ENCODE peak calls at places on chromosomes 5 and 9, in seven cellular contexts. W is stomach, O is NCI-H526 treated with DMSO at 0.1 percent for 48 hours, N is T1000, R is NCI-H1092, Q is HFFc6, K is NCI-H2171 treated with DMSO at 0.1 percent for 48 hours. H is an unnamed sample.

GRCh38 chr5:74476197-74477081 is 164.1 kb downstream of the ENC1 start:
- DNase-seq in W (no peak), O (peak; percentile 73), N (no peak), R (no peak), Q (no peak), K (no peak), H (no peak)

GRCh38 chr9:113508111-113508749 is 44.7 kb downstream of the RGS3 start:
- DNase-seq in W (peak; percentile 51), O (no peak), N (no peak), R (no peak), Q (no peak), K (no peak), H (peak; percentile 63)

GRCh38 chr9:133403766-133404439 is 13.9 kb downstream of the REXO4 start:
- DNase-seq in W (peak; percentile 74), O (no peak), N (no peak), R (no peak), Q (no peak), K (peak; percentile 48), H (peak; percentile 60)

GRCh38 chr9:128412120-128412790 is 8.4 kb upstream of the CERCAM start:
- DNase-seq in W (peak; percentile 44), O (peak; percentile 20), N (no peak), R (peak; percentile 71), Q (peak; percentile 28), K (peak; percentile 58), H (peak; percentile 38)

GRCh38 chr9:94760646-94761045 is 34.1 kb downstream of the AOPEP start:
- DNase-seq in W (no peak), O (no peak), N (no peak), R (no peak), Q (no peak), K (no peak), H (no peak)

GRCh38 chr5:98750693-98751092 is 22.8 kb upstream of the RGMB start:
- DNase-seq in W (no peak), O (no peak), N (no peak), R (no peak), Q (no peak), K (peak; percentile 1), H (peak; percentile 12)

GRCh38 chr5:53963958-53964357 is 346.4 kb downstream of the ARL15 start:
- DNase-seq in W (no peak), O (no peak), N (no peak), R (no peak), Q (no peak), K (no peak), H (no peak)

GRCh38 chr5:134082264-134082992 is 32.1 kb upstream of the TCF7 start:
- DNase-seq in W (no peak), O (no peak), N (no peak), R (no peak), Q (no peak), K (no peak), H (no peak)

GRCh38 chr5:145473032-145473642 is 362.0 kb downstream of the PRELID2 start:
- DNase-seq in W (no peak), O (no peak), N (no peak), R (no peak), Q (no peak), K (no peak), H (no peak)

GRCh38 chr9:104725014-104725413 is 22.5 kb upstream of the NIPSNAP3A start:
- DNase-seq in W (no peak), O (no peak), N (no peak), R (peak; percentile 28), Q (no peak), K (peak; percentile 60), H (peak; percentile 10)

GRCh38 chr9:131668439-131669233 is 71.2 kb downstream of the RAPGEF1 start:
- DNase-seq in W (peak; percentile 63), O (no peak), N (peak; percentile 14), R (peak; percentile 26), Q (peak; percentile 70), K (peak; percentile 70), H (no peak)

GRCh38 chr5:154513669-154514084 is 35.6 kb upstream of the HAND1 start:
- DNase-seq in W (no peak), O (no peak), N (no peak), R (no peak), Q (no peak), K (no peak), H (no peak)

GRCh38 chr5:34534237-34535108 is 121.7 kb upstream of the RAI14 start:
- DNase-seq in W (no peak), O (no peak), N (no peak), R (no peak), Q (peak; percentile 96), K (no peak), H (no peak)

GRCh38 chr9:15231788-15232635 is 75.0 kb downstream of the TTC39B start:
- DNase-seq in W (no peak), O (peak; percentile 42), N (no peak), R (no peak), Q (no peak), K (peak; percentile 22), H (no peak)

GRCh38 chr5:6145616-6146237 is 232.6 kb downstream of the MED10 start:
- DNase-seq in W (no peak), O (no peak), N (no peak), R (no peak), Q (no peak), K (no peak), H (no peak)

GRCh38 chr5:101977729-101978345 is 318.2 kb downstream of the SLCO4C1 start:
- DNase-seq in W (no peak), O (peak; percentile 12), N (no peak), R (peak; percentile 26), Q (peak; percentile 25), K (peak; percentile 35), H (no peak)

GRCh38 chr9:129836342-129837007 is 1.2 kb downstream of the USP20 start:
- DNase-seq in W (no peak), O (no peak), N (no peak), R (no peak), Q (no peak), K (no peak), H (no peak)

GRCh38 chr5:1479066-1479465 is 33.8 kb upstream of the SLC6A3 start:
- DNase-seq in W (no peak), O (no peak), N (no peak), R (no peak), Q (no peak), K (no peak), H (no peak)

H was measured in body of pancreas.